ENCODE peak calls at places on chromosomes 5 and 9, in six cellular contexts. A is A549, O is K562, T is endothelial cell of umbilical vein, Z is IMR-90, Y is HepG2. L is an unnamed sample. For H3K9me3 and H3K4me1, the result is how much of the 10 kb centered on the place peaks cover.

GRCh38 chr5:169161022-169161680 is 139.8 kb downstream of the SLIT3 start:
- DNase-seq in A (peak), O (no peak), T (peak), Z (peak), Y (no peak), L (peak)

GRCh38 chr5:9069650-9070049 is 476.2 kb downstream of the SEMA5A start:
- DNase-seq in A (no peak), O (no peak), T (no peak), Z (peak), Y (no peak), L (no peak)

GRCh38 chr5:94849821-94850736 is 231.6 kb downstream of the SLF1 start:
- DNase-seq in A (peak), O (peak), T (peak), Z (peak), Y (peak), L (peak)

GRCh38 chr9:109467936-109468335 is 30.2 kb downstream of the PTPN3 start:
- DNase-seq in A (no peak), O (no peak), T (peak), Z (peak), Y (no peak), L (no peak)

GRCh38 chr9:7394007-7394774 is 405.4 kb downstream of the DMAC1 start:
- DNase-seq in A (peak), O (no peak), T (no peak), Z (no peak), Y (peak), L (no peak)

GRCh38 chr5:18314192-18314778 is 680.0 kb downstream of the TAF11L14 start:
- DNase-seq in A (peak), O (peak), T (peak), Z (peak), Y (no peak), L (peak)

GRCh38 chr5:68290260-68290674 is 74.7 kb downstream of the PIK3R1 start:
- DNase-seq in A (no peak), O (peak), T (no peak), Z (peak), Y (no peak), L (peak)

GRCh38 chr9:1421436-1421835 is 371.3 kb downstream of the DMRT2 start:
- DNase-seq in A (no peak), O (no peak), T (no peak), Z (no peak), Y (no peak), L (no peak)

GRCh38 chr5:38871211-38871610 is 25.4 kb downstream of the OSMR start:
- DNase-seq in A (no peak), O (no peak), T (no peak), Z (peak), Y (no peak), L (no peak)

GRCh38 chr5:59275537-59276276 is 617.8 kb downstream of the PDE4D start:
- DNase-seq in A (peak), O (no peak), T (peak), Z (peak), Y (no peak), L (peak)

GRCh38 chr5:117475925-117476324 is 901.3 kb upstream of the SEMA6A start:
- DNase-seq in A (no peak), O (no peak), T (no peak), Z (no peak), Y (peak), L (no peak)

GRCh38 chr5:7246312-7246711 is 149.6 kb upstream of the ADCY2 start:
- DNase-seq in A (no peak), O (no peak), T (no peak), Z (no peak), Y (no peak), L (no peak)

GRCh38 chr5:994272-994607 is 14.4 kb upstream of the NKD2 start:
- DNase-seq in A (no peak), O (no peak), T (no peak), Z (no peak), Y (no peak), L (no peak)

GRCh38 chr5:987761-988160 is 20.8 kb upstream of the NKD2 start:
- DNase-seq in A (no peak), O (no peak), T (no peak), Z (no peak), Y (no peak), L (no peak)

GRCh38 chr5:988316-988715 is 20.3 kb upstream of the NKD2 start:
- DNase-seq in A (no peak), O (no peak), T (no peak), Z (no peak), Y (no peak), L (no peak)

GRCh38 chr5:991472-992267 is 16.9 kb upstream of the NKD2 start:
- DNase-seq in A (no peak), O (no peak), T (no peak), Z (no peak), Y (no peak), L (no peak)

GRCh38 chr5:989961-990530 is 18.6 kb upstream of the NKD2 start:
- DNase-seq in A (no peak), O (peak), T (peak), Z (no peak), Y (no peak), L (peak)
- TF ChIP-seq CTCF in A (no peak), O (peak), T (peak), Z (no peak), Y (peak), L (peak)

DNA sequence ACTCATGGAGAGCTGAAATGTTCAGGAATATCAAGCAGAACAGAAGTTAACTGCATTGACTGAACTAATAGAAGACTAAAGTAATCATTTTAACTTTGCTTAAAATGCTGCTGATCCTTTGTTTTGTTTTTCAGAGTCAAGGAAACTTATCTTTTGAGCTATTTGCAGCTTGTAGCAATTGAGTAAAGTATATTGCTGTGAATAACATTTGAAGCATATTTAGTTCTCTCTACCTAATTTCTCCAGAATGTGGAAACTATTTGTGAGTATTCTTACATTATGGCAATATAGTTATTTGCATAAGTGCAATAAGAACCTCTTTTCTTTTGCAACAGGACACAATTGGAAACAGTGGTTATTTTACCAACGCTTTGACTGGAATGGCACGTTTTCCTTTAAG is 5.3 kb upstream of the SOX30 start:
- DNase-seq in A (no peak), O (no peak), T (no peak), Z (no peak), Y (no peak), L (no peak)
- H3K9me3 ChIP-seq in A (under half), O (under half), T (under half), Z (under half), Y (under half), L (under half)

GRCh38 chr5:55564716-55565115 is 30.0 kb upstream of the PLPP1 start:
- DNase-seq in A (peak), O (no peak), T (no peak), Z (no peak), Y (no peak), L (no peak)
- H3K4me1 ChIP-seq in A (under half), O (under half), T (under half), Z (under half), Y (under half), L (under half)

DNA sequence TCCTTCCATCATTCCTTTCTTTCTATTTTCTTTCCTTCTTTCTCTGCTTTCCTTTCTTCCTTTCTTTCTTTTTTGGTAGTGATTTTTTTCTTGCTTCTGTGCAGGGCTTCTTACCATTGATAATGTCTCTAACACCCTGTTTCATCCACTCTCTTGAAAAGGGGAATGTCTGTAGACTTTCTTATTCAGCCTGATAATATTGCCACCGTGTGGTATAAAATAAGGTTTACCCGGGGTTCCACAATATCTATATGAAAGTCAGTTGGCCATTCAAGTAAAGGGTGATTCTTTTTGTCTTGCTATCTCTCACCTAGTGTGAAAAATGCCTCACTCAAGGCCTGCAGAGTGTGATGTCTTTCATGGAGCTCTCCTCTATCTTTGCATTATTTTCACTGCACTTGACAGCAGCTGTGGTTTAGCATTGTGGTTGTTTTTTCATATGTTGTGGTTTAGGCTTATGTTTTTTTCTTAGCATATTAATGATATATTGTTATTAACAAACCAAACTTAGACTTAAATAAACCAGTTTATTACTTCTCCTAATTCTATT is 153.9 kb downstream of the CSNK1G3 start:
- DNase-seq in A (peak), O (no peak), T (no peak), Z (no peak), Y (no peak), L (no peak)
- TF ChIP-seq CTCF in A (no peak), O (no peak), T (no peak), Z (no peak), Y (no peak), L (no peak)

GRCh38 chr9:122474561-122474960 is 3.2 kb downstream of the OR1J1 start:
- DNase-seq in A (no peak), O (no peak), T (no peak), Z (peak), Y (no peak), L (no peak)
- H3K9me3 ChIP-seq in A (under half), O (under half), T (under half), Z (under half), Y (under half), L (under half)

GRCh38 chr9:121820286-121821005 is 169.0 kb downstream of the DAB2IP start:
- DNase-seq in A (no peak), O (no peak), T (no peak), Z (no peak), Y (no peak), L (no peak)
- H3K4me1 ChIP-seq in A (under half), O (under half), T (under half), Z (under half), Y (under half), L (under half)

GRCh38 chr5:92922231-92922967 is 658.6 kb downstream of the NR2F1-AS1 start:
- DNase-seq in A (no peak), O (no peak), T (no peak), Z (no peak), Y (peak), L (no peak)
- TF ChIP-seq CTCF in A (no peak), O (no peak), T (no peak), Z (no peak), Y (no peak), L (no peak)

DNA sequence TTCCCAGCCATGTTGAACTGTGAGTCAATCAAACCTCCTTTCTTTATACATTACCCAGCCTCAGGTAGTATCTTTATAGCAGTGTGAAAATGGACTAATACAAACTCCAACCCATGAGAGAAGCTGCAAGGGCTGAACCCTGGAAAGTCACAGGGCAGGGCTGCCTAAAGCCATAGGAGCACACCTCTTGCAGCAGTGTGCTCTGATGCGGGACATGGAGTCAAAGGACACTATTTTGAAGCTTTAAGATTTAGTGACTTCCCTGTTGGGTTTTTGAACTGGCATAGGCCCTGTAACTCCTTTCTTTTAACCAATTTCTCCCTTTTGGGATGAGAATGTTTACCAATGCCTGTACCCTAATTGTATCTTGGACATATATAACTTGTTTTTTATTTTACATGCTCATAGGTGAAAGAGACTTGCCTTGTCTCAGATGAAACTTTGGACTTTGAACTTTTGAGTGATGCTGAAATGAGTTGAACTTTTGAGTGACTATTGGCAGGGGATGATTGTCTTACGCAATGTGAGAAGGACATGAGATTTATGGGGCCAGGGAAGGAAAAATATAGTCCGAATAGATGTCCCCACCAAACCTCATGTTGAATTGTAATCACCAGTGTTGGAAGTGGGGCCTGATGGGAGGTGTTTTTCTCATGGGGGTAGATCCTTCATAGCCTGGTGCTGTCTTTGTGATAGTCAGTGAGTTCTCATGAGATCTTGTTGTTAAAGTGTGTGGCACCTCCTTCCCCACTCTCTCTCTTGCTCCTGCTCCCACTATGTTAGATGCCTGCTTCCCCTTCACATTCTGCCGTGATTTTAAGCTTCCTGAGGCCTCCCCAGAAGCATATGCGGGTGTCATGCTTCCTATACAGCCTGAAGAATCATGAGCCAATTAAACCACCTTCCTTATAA is 159.5 kb upstream of the SPEF2 start:
- DNase-seq in A (no peak), O (no peak), T (no peak), Z (no peak), Y (peak), L (no peak)
- H3K9me3 ChIP-seq in A (under half), O (under half), T (under half), Z (under half), Y (under half), L (under half)

GRCh38 chr9:104969116-104969515 is 41.2 kb upstream of the ABCA1 start:
- DNase-seq in A (no peak), O (no peak), T (no peak), Z (no peak), Y (no peak), L (no peak)
- H3K4me1 ChIP-seq in A (under half), O (under half), T (under half), Z (under half), Y (under half), L (under half)